ENCODE peak calls at places on chromosomes 2 and 18, in eight cellular contexts. L, T, W, I, Y, Q, X and K are unnamed samples.

GRCh38 chr2:20539776-20540586 is 93.1 kb downstream of the RHOB start:
- DNase-seq in T (peak; percentile 83), Q (no peak), Y (no peak), X (no peak), W (no peak), L (no peak), I (no peak), K (no peak)

GRCh38 chr2:46177461-46178089 is 119.6 kb upstream of the EPAS1 start:
- DNase-seq in L (no peak), I (no peak), X (no peak), Q (no peak), T (no peak), W (no peak), Y (no peak), K (no peak)

GRCh38 chr2:15521782-15522181 is 39.4 kb downstream of the NBAS start:
- DNase-seq in Y (no peak), W (peak; percentile 61), Q (no peak), L (no peak), I (no peak), X (no peak), T (no peak), K (no peak)

GRCh38 chr18:3411854-3412268 is 38.1 kb upstream of the TGIF1 start:
- DNase-seq in L (peak; percentile 34), Q (peak; percentile 67), Y (peak; percentile 86), I (no peak), X (no peak), W (peak; percentile 4), T (peak; percentile 74), K (peak; percentile 58)

GRCh38 chr18:45161850-45162249 is 453.4 kb upstream of the SLC14A2 start:
- DNase-seq in Y (no peak), Q (no peak), I (no peak), L (no peak), T (no peak), W (no peak), X (no peak), K (no peak)

GRCh38 chr2:23824777-23825212 is 102.1 kb downstream of the ATAD2B start:
- DNase-seq in Y (peak; percentile 17), Q (peak; percentile 38), L (no peak), X (peak; percentile 73), I (peak; percentile 36), T (no peak), W (peak; percentile 78), K (peak; percentile 42)

GRCh38 chr2:85215074-85216050 is 82.2 kb downstream of the TCF7L1 start:
- DNase-seq in Q (no peak), T (peak; percentile 92), I (no peak), X (peak; percentile 8), W (no peak), L (no peak), Y (no peak), K (peak; percentile 31)

GRCh38 chr18:9067823-9068222 is 34.7 kb upstream of the NDUFV2 start:
- DNase-seq in W (no peak), X (no peak), L (no peak), T (no peak), Q (no peak), Y (no peak), I (no peak), K (peak; percentile 14)

GRCh38 chr2:134773372-134774073 is 54.7 kb upstream of the TMEM163 start:
- DNase-seq in X (no peak), W (peak; percentile 21), I (no peak), L (no peak), Q (no peak), Y (no peak), T (no peak), K (peak; percentile 17)

GRCh38 chr2:10019174-10019971 is 24.0 kb upstream of the KLF11 start:
- DNase-seq in Q (no peak), I (no peak), W (no peak), L (no peak), T (peak; percentile 42), Y (no peak), X (no peak), K (no peak)

GRCh38 chr2:231344851-231345250 is 50.7 kb upstream of the B3GNT7 start:
- DNase-seq in L (no peak), I (no peak), Y (no peak), T (no peak), W (no peak), Q (no peak), X (no peak), K (no peak)

GRCh38 chr2:231339318-231339717 is 56.2 kb upstream of the B3GNT7 start:
- DNase-seq in W (no peak), Q (no peak), I (no peak), T (no peak), Y (no peak), X (no peak), L (no peak), K (no peak)

GRCh38 chr2:231343988-231344387 is 51.5 kb upstream of the B3GNT7 start:
- DNase-seq in Q (no peak), L (no peak), W (no peak), T (no peak), X (no peak), Y (no peak), I (no peak), K (peak; percentile 63)

GRCh38 chr2:231337807-231338759 is 57.4 kb upstream of the B3GNT7 start:
- DNase-seq in L (no peak), X (no peak), Q (no peak), I (no peak), W (no peak), Y (no peak), T (no peak), K (no peak)

DNA sequence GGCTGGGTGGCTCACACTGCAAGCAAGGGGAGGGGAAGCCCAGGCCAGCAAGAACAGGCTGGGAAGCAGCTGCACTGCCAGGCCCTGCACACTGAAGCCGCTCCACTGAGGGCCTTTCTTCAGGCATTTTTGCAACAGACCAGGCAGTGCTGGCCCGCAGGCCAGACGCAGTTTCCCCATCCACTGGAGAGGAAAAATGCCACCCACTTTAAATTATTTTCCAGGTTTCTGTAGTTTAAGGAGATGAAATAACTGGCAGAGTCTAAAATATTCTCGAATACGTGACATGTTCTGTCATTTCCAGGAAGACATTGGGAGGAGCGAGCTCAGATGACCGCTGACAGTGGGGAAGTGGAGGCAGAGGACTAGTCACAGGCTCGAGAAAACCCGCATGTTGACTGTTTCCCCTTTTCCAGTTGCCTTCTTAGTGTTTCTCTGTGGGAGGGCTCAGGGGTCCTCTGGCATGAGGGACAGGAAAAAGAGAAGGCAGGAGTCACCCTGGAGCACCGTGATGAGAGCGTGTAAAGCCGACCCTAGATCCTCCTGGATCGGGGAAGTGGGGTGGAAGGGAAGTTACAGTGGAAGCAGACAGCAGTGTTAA is 53.3 kb upstream of the B3GNT7 start:
- DNase-seq in Y (no peak), T (no peak), Q (no peak), I (no peak), X (no peak), W (no peak), L (no peak), K (no peak)
- H3K27ac ChIP-seq in Y (no peak overlapping the region), T (no peak overlapping the region), Q (no peak overlapping the region), I (no peak overlapping the region), X (no peak overlapping the region), W (no peak overlapping the region), L (peak overlapping the region; percentile 4), K (no peak overlapping the region)

GRCh38 chr18:59345556-59345955 is 13.5 kb downstream of the LMAN1 start:
- DNase-seq in T (no peak), Y (no peak), I (no peak), W (no peak), X (no peak), Q (no peak), L (no peak), K (no peak)

GRCh38 chr18:59343916-59344315 is 15.1 kb downstream of the LMAN1 start:
- DNase-seq in L (no peak), W (no peak), I (no peak), X (no peak), Q (no peak), T (no peak), Y (no peak), K (no peak)

GRCh38 chr18:59340312-59340711 is 18.8 kb downstream of the LMAN1 start:
- DNase-seq in T (no peak), Y (no peak), L (no peak), X (no peak), I (no peak), Q (no peak), W (no peak), K (no peak)

GRCh38 chr18:59344990-59345389 is 14.1 kb downstream of the LMAN1 start:
- DNase-seq in Q (no peak), Y (no peak), I (no peak), W (no peak), T (no peak), L (no peak), X (no peak), K (peak; percentile 45)

GRCh38 chr18:59340817-59341216 is 18.2 kb downstream of the LMAN1 start:
- DNase-seq in X (no peak), Q (no peak), T (no peak), Y (no peak), W (no peak), I (no peak), L (no peak), K (no peak)
- H3K36me3 ChIP-seq in X (peaks cover 93% of the 10 kb centered on the region), Q (peaks cover 5% of the 10 kb centered on the region), T (peaks cover 88% of the 10 kb centered on the region), Y (peaks cover 60% of the 10 kb centered on the region), W (peaks cover 19% of the 10 kb centered on the region), I (peaks cover 50% of the 10 kb centered on the region), L (peaks cover 98% of the 10 kb centered on the region), K (peaks cover 6% of the 10 kb centered on the region)

DNA sequence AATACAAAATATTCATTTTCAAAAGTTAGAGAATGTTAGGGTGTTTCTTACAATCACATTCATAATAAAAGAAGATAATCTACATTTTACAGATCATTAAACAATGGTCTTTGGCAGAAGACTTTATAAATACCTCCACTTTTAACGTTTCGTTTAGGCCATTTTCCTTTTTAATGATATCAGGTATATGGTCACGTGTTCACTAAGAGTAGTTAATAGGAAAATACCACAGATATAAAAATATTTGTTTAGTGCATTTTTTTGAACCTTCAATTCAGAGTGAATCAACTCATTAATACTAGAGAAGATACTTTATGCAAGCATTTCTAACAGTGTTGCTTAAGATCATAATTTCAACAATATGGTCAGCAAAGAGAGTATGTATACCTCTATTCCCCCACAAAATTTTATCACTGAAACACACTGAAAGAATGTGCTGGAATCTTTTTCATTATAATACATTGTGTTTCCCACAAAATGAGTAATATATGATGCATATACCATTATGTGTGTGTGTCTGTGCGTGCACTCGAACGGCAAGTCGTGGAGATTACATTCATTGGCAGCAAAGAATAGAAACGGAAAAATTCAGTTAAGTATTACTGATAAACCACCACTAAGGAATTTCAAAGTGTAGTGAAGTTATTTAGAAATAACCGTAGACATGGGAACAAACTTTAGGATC is 319.9 kb upstream of the THUMPD2 start:
- DNase-seq in W (no peak), I (no peak), X (no peak), T (no peak), L (no peak), Q (no peak), Y (no peak), K (no peak)
- H3K27ac ChIP-seq in W (no peak overlapping the region), I (no peak overlapping the region), X (no peak overlapping the region), T (peak overlapping the region; percentile 96), L (peak overlapping the region; percentile 4), Q (no peak overlapping the region), Y (no peak overlapping the region), K (no peak overlapping the region)

GRCh38 chr2:233162770-233163169 is 88.7 kb upstream of the ATG16L1 start:
- DNase-seq in X (no peak), T (no peak), L (no peak), W (no peak), Q (no peak), Y (no peak), I (no peak), K (no peak)
- H3K36me3 ChIP-seq in X (peaks cover 72% of the 10 kb centered on the region), T (no peaks in the 10 kb centered on the region), L (no peaks in the 10 kb centered on the region), W (no peaks in the 10 kb centered on the region), Q (no peaks in the 10 kb centered on the region), Y (no peaks in the 10 kb centered on the region), I (no peaks in the 10 kb centered on the region), K (no peaks in the 10 kb centered on the region)